ENCODE peak calls at places on chromosomes 3 and 15, in seven cellular contexts. G, O, N, R, Z, Y and M are unnamed samples.

GRCh38 chr3:151130437-151130836 is 45.0 kb downstream of the MED12L start:
- DNase-seq in G (no peak), O (no peak), N (no peak), R (no peak), Z (no peak), Y (no peak), M (no peak)

GRCh38 chr3:61252836-61253235 is 1.6 kb upstream of the FHIT start:
- DNase-seq in G (no peak), O (no peak), N (no peak), R (no peak), Z (no peak), Y (no peak), M (no peak)

GRCh38 chr15:63497642-63498100 is 6.7 kb upstream of the USP3 start:
- DNase-seq in G (peak; percentile 37), O (no peak), N (no peak), R (peak; percentile 23), Z (no peak), Y (no peak), M (no peak)

GRCh38 chr3:160831411-160831810 is 75.4 kb downstream of the PPM1L start:
- DNase-seq in G (no peak), O (no peak), N (no peak), R (no peak), Z (no peak), Y (no peak), M (no peak)

GRCh38 chr3:170301404-170301803 is 56.1 kb upstream of the SKIL start:
- DNase-seq in G (no peak), O (no peak), N (peak; percentile 26), R (no peak), Z (no peak), Y (peak; percentile 3), M (peak; percentile 47)

GRCh38 chr3:151283907-151284461 is 5.6 kb upstream of the P2RY14 start:
- DNase-seq in G (peak; percentile 9), O (no peak), N (peak; percentile 70), R (no peak), Z (peak; percentile 38), Y (peak; percentile 14), M (peak; percentile 86)

GRCh38 chr3:1527780-1528179 is 435.0 kb downstream of the CNTN6 start:
- DNase-seq in G (no peak), O (no peak), N (no peak), R (no peak), Z (no peak), Y (no peak), M (no peak)

GRCh38 chr3:122921791-122922651 is 105.5 kb downstream of the SEMA5B start:
- DNase-seq in G (peak; percentile 14), O (peak; percentile 61), N (no peak), R (no peak), Z (no peak), Y (no peak), M (no peak)

GRCh38 chr3:10310578-10310977 is 10.3 kb downstream of the SEC13 start:
- DNase-seq in G (no peak), O (no peak), N (peak; percentile 78), R (no peak), Z (no peak), Y (peak; percentile 65), M (no peak)

GRCh38 chr3:30098656-30099454 is 507.5 kb upstream of the TGFBR2 start:
- DNase-seq in G (no peak), O (no peak), N (peak; percentile 38), R (no peak), Z (no peak), Y (peak; percentile 49), M (peak; percentile 78)

GRCh38 chr15:26325495-26325894 is 447.4 kb downstream of the GABRB3 start:
- DNase-seq in G (no peak), O (no peak), N (no peak), R (no peak), Z (no peak), Y (no peak), M (no peak)

GRCh38 chr3:42659451-42660130 is 6.1 kb downstream of the ZBTB47 start:
- DNase-seq in G (no peak), O (peak; percentile 67), N (no peak), R (no peak), Z (no peak), Y (no peak), M (no peak)

GRCh38 chr3:42662037-42662812 is 8.7 kb downstream of the ZBTB47 start:
- DNase-seq in G (no peak), O (peak; percentile 57), N (no peak), R (no peak), Z (no peak), Y (no peak), M (no peak)

GRCh38 chr3:42661593-42662022 is 8.1 kb downstream of the ZBTB47 start:
- DNase-seq in G (no peak), O (no peak), N (no peak), R (no peak), Z (no peak), Y (no peak), M (no peak)

GRCh38 chr3:42660131-42660715 is 6.7 kb downstream of the ZBTB47 start:
- DNase-seq in G (no peak), O (peak; percentile 60), N (no peak), R (no peak), Z (no peak), Y (no peak), M (no peak)

DNA sequence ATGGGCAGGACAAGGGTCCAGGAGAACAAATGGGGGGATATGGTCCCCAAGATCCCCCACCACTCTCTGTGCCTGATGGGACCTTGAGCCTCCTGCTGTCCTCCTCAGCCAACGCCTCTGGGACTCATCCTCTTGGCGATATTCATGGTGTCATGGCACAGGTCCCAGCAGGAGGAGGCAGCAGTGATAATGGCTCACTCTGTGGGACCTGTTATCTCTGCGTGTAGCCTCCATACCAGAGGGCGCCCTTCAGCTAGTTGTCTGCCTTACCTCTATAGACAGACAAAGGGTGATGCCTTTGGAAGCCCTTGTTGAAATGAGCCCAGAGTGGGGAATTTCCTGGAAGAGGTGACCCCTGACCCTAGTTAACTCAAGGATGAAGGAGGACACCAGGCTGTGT is 7.4 kb downstream of the ZBTB47 start:
- DNase-seq in G (peak; percentile 28), O (no peak), N (no peak), R (no peak), Z (no peak), Y (no peak), M (no peak)
- TF ChIP-seq CTCF in G (no peak), O (no peak), N (no peak), R (no peak), Z (no peak), Y (no peak), M (no peak)

GRCh38 chr3:127789051-127789450 is 33.3 kb downstream of the MGLL start:
- DNase-seq in G (no peak), O (peak; percentile 48), N (no peak), R (no peak), Z (no peak), Y (no peak), M (no peak)
- H3K4me3 ChIP-seq in G (no peak overlapping the region), O (no peak overlapping the region), N (no peak overlapping the region), R (no peak overlapping the region), Z (no peak overlapping the region), Y (no peak overlapping the region), M (no peak overlapping the region)

DNA sequence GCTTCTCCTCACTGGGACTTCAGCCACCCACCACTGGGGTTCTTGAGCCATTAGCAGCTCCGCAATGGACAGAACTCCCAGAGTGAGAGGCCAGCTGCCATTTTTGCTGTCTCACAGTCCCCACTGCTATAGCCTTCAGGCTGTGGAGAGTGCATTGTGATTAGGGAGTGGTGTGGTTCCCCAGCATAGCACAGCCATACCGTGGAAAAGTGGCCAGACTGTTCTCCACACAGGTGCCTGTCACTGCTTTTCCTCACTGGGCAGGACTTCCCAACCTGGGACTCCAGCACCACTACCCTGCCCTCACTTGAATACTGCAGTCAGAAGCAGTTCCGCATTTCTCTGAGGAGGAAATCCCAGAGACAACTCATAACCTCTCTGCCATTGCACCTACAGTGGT is 270.3 kb upstream of the DCBLD2 start:
- DNase-seq in G (no peak), O (no peak), N (no peak), R (no peak), Z (no peak), Y (no peak), M (no peak)
- TF ChIP-seq CTCF in G (no peak), O (no peak), N (no peak), R (no peak), Z (no peak), Y (no peak), M (no peak)

GRCh38 chr15:97959738-97960363 is 652 bp upstream of the ARRDC4 start:
- DNase-seq in G (no peak), O (no peak), N (no peak), R (no peak), Z (no peak), Y (no peak), M (no peak)
- H3K4me3 ChIP-seq in G (peak overlapping the region; percentile 55), O (peak overlapping the region; percentile 45), N (peak overlapping the region; percentile 22), R (peak overlapping the region; percentile 45), Z (peak overlapping the region; percentile 24), Y (peak overlapping the region; percentile 55), M (peak overlapping the region; percentile 40)

GRCh38 chr15:73325191-73325980 is 43.4 kb downstream of the HCN4 start:
- DNase-seq in G (peak; percentile 25), O (no peak), N (no peak), R (no peak), Z (no peak), Y (no peak), M (no peak)
- TF ChIP-seq CTCF in G (no peak), O (no peak), N (no peak), R (no peak), Z (no peak), Y (no peak), M (no peak)

DNA sequence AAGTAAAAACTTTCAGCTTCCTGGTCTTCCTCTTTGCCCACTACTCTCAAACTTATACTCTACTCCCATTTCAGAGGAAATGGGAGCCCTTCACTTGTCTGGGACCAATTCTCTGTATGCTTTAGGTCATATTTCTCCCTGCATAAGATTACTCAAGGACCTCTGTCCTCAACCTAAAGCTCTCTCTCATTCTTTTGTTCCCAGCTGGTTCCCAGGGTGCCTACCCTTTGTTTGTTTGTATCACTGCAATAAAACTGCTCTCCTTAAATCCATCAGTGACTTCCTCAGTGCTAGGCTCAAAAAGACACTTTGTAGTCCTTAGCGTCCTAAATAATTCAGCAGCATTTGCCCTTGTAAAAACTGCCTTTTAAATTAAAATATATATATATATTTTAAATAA is 2.9 kb downstream of the NGRN start:
- DNase-seq in G (no peak), O (no peak), N (no peak), R (no peak), Z (no peak), Y (no peak), M (no peak)
- H3K4me3 ChIP-seq in G (no peak overlapping the region), O (no peak overlapping the region), N (no peak overlapping the region), R (no peak overlapping the region), Z (no peak overlapping the region), Y (peak overlapping the region; percentile 33), M (no peak overlapping the region)

DNA sequence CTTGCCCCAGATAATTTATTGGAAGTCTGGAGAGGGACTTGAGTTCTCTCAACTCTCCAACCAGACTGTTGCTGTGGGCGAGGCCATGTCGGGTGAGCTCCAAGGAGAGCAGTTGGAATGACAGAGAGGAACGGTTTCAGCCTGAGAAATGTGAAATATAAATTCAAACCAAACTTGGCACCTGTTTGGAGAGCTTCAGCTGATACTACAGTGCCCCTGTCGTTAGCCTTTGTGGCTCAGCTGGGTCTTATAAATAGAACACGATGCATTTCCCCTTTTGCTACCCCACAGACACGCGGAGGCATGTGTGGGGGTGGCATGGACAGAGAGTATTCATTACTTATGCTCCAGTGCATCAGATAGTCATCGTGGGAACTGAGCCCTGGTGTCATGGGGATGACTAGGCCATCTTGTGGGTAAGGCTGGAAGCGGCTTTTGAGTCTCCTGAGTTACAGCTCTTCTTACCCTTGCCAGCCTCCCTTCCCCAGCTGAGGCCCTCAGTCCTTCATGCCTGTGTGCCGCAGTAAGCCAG is 15.6 kb downstream of the SMAD3 start:
- DNase-seq in G (peak; percentile 71), O (peak; percentile 78), N (peak; percentile 63), R (peak; percentile 92), Z (no peak), Y (peak; percentile 92), M (no peak)
- TF ChIP-seq CTCF in G (peak; percentile 31), O (peak; percentile 39), N (peak; percentile 13), R (peak; percentile 21), Z (no peak), Y (peak; percentile 13), M (no peak)